ENCODE peak calls at places on chromosomes 13 and 19, in four cellular contexts. E, Z, T and K are unnamed samples.

GRCh38 chr13:97328222-97328790 is 105.7 kb upstream of the RAP2A start:
- DNase-seq in Z (peak), T (peak), E (no peak), K (no peak)

GRCh38 chr19:35171730-35172129 is 17.2 kb downstream of the FXYD5 start:
- DNase-seq in Z (no peak), T (peak), E (no peak), K (no peak)

GRCh38 chr19:38989066-38989605 is 13.6 kb upstream of the FBXO17 start:
- DNase-seq in T (peak), E (no peak), Z (peak), K (no peak)

GRCh38 chr19:41977916-41978315 is 16.1 kb downstream of the ATP1A3 start:
- DNase-seq in E (no peak), Z (no peak), T (no peak), K (no peak)

GRCh38 chr19:47266401-47266885 is 8.2 kb upstream of the INAFM1 start:
- DNase-seq in E (no peak), Z (no peak), T (no peak), K (no peak)

GRCh38 chr13:73368608-73369007 is 309.8 kb downstream of the KLF5 start:
- DNase-seq in T (no peak), E (no peak), Z (no peak), K (no peak)

GRCh38 chr13:40549500-40550094 is 116.8 kb downstream of the FOXO1 start:
- DNase-seq in E (no peak), Z (no peak), T (no peak), K (no peak)

GRCh38 chr19:30530751-30531150 is 158.6 kb downstream of the ZNF536 start:
- DNase-seq in E (no peak), T (no peak), Z (no peak), K (no peak)

GRCh38 chr13:106348032-106348431 is 187.4 kb downstream of the EFNB2 start:
- DNase-seq in T (peak), Z (peak), E (peak), K (no peak)

GRCh38 chr19:16235811-16236710 is 38.4 kb downstream of the AP1M1 start:
- DNase-seq in Z (no peak), E (no peak), T (peak), K (no peak)

GRCh38 chr19:12646551-12646950 is 20.0 kb downstream of the MAN2B1 start:
- DNase-seq in Z (no peak), E (no peak), T (no peak), K (no peak)

GRCh38 chr19:38658462-38659306 is 11.2 kb downstream of the ACTN4 start:
- DNase-seq in E (peak), Z (peak), T (no peak), K (no peak)

GRCh38 chr19:1241417-1242095 is at the start of gene ATP5F1D:
- DNase-seq in E (peak), Z (peak), T (peak), K (peak)